ENCODE peak calls at places on chromosomes 3 and 15, in four cellular contexts. Y is GM23248, H is GM23338, D is H1. Q is an unnamed sample.

GRCh38 chr3:183386651-183387050 is 41.8 kb downstream of the MCF2L2 start:
- DNase-seq in Y (no peak), H (no peak), D (no peak), Q (no peak)

GRCh38 chr3:99532246-99532645 is 106.1 kb upstream of the COL8A1 start:
- DNase-seq in Y (peak), H (peak), D (peak), Q (peak)

GRCh38 chr3:88882121-88882520 is 225.3 kb upstream of the EPHA3 start:
- DNase-seq in Y (no peak), H (no peak), D (no peak), Q (no peak)

GRCh38 chr3:130626021-130626420 is 109.0 kb downstream of the COL6A6 start:
- DNase-seq in Y (peak), H (no peak), D (no peak), Q (no peak)

GRCh38 chr3:22713936-22714335 is 489.2 kb upstream of the UBE2E2 start:
- DNase-seq in Y (peak), H (no peak), D (no peak), Q (no peak)

GRCh38 chr3:40973141-40973540 is 226.2 kb upstream of the CTNNB1 start:
- DNase-seq in Y (no peak), H (no peak), D (no peak), Q (no peak)

GRCh38 chr3:57512174-57512573 is 32.0 kb downstream of the DNAH12 start:
- DNase-seq in Y (peak), H (no peak), D (no peak), Q (no peak)

GRCh38 chr3:4900298-4900697 is 78.9 kb upstream of the BHLHE40 start:
- DNase-seq in Y (no peak), H (no peak), D (no peak), Q (no peak)

GRCh38 chr3:102673271-102674115 is 238.7 kb downstream of the ZPLD1 start:
- DNase-seq in Y (peak), H (peak), D (peak), Q (peak)
- TF ChIP-seq EZH2 in Y (no peak), H (no peak), D (no peak), Q (no peak)

DNA sequence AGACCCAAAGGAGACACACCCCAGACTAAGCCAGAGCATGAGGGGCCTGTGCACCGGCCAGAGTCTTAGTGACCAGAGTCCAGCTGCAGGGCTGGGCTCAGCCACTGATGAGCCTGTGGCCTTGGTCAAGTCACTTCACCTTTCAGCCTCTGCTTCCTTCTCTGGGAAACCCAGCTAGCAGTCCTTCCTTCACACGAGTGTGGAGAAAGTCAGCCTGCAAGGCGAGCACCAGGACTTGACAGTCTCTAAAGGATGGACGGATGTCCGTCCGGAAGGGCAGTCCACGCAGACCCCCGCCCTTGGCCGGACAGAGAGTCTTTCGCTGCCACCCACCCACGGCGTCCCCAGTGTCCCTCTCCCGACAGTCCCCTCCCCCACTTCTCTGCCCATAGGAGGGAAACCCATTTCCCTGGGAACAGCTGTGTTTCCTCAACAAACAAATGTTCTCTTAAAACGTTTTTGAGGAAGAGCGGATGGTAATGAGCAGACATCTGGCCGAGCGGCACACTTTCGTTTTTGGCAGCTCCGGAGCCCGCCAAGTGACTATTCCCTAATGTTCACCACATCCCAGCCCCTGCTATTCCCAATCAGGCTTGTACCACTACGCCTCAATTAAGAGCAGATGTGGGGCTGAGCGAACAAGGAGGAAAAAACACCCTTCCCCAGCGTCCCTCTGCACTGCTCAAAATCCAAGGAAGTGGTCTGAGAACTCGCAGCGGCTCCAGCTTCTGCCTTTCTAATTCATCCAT is 129.1 kb upstream of the SMAD3 start:
- DNase-seq in Y (peak), H (no peak), D (no peak), Q (no peak)
- H3K4me2 ChIP-seq in Y (peak), H (no peak), D (no peak), Q (no peak)

GRCh38 chr15:62758126-62758951 is 284.2 kb upstream of the TPM1 start:
- DNase-seq in Y (peak), H (peak), D (no peak), Q (no peak)
- H2AFZ ChIP-seq in Y (peak), H (no peak), D (no peak), Q (no peak)

GRCh38 chr3:134003066-134003465 is 26.7 kb downstream of the SLCO2A1 start:
- DNase-seq in Y (no peak), H (no peak), D (no peak), Q (no peak)

GRCh38 chr3:133999891-134000685 is 29.6 kb downstream of the SLCO2A1 start:
- DNase-seq in Y (no peak), H (no peak), D (no peak), Q (no peak)

GRCh38 chr3:134002326-134002725 is 27.4 kb downstream of the SLCO2A1 start:
- DNase-seq in Y (peak), H (no peak), D (no peak), Q (no peak)

GRCh38 chr3:133998691-133999241 is 31.0 kb downstream of the SLCO2A1 start:
- DNase-seq in Y (no peak), H (no peak), D (no peak), Q (no peak)

GRCh38 chr3:134001251-134001650 is 28.5 kb downstream of the SLCO2A1 start:
- DNase-seq in Y (no peak), H (no peak), D (no peak), Q (no peak)
- TF ChIP-seq EZH2 in Y (no peak), H (no peak), D (no peak), Q (no peak)

GRCh38 chr3:80734483-80734882 is 966.7 kb upstream of the ROBO1 start:
- DNase-seq in Y (no peak), H (no peak), D (no peak), Q (no peak)
- H3K4me2 ChIP-seq in Y (no peak), H (no peak), D (no peak), Q (no peak)

Q was measured in HCT116.